ENCODE peak calls at places on chromosomes 7 and 10, in four cellular contexts. One of them, this sample, is unnamed.

GRCh38 chr10:7438196-7438986 is 27.6 kb upstream of the SFMBT2 start:
- DNase-seq in K562: no peak
- DNase-seq in GM12878: no peak
- DNase-seq in HepG2: no peak
- DNase-seq in this sample: no peak

GRCh38 chr10:98790817-98791216 is 344.1 kb upstream of the HPS1 start:
- DNase-seq in K562: no peak
- DNase-seq in GM12878: no peak
- DNase-seq in HepG2: no peak
- DNase-seq in this sample: no peak

GRCh38 chr7:25726180-25726579 is 425.8 kb upstream of the NFE2L3 start:
- DNase-seq in K562: no peak
- DNase-seq in GM12878: no peak
- DNase-seq in HepG2: no peak
- DNase-seq in this sample: peak

GRCh38 chr7:147915781-147916180 is 674.8 kb upstream of the C7orf33 start:
- DNase-seq in K562: no peak
- DNase-seq in GM12878: no peak
- DNase-seq in HepG2: no peak
- DNase-seq in this sample: peak

GRCh38 chr7:28685660-28686417 is 272.3 kb downstream of the TRIL start:
- DNase-seq in K562: no peak
- DNase-seq in GM12878: no peak
- DNase-seq in HepG2: peak
- DNase-seq in this sample: peak

GRCh38 chr10:72310241-72310633 is 36.5 kb downstream of the DDIT4 start:
- DNase-seq in K562: no peak
- DNase-seq in GM12878: no peak
- DNase-seq in HepG2: no peak
- DNase-seq in this sample: no peak

GRCh38 chr10:124652701-124653100 is 91.5 kb downstream of the FAM53B start:
- DNase-seq in K562: no peak
- DNase-seq in GM12878: no peak
- DNase-seq in HepG2: no peak
- DNase-seq in this sample: no peak

GRCh38 chr7:89003619-89003956 is 208.1 kb upstream of the TEX47 start:
- DNase-seq in K562: no peak
- DNase-seq in GM12878: peak
- DNase-seq in HepG2: no peak
- DNase-seq in this sample: no peak

GRCh38 chr10:55813451-55814170 is 547.4 kb downstream of the ZWINT start:
- DNase-seq in K562: no peak
- DNase-seq in GM12878: no peak
- DNase-seq in HepG2: no peak
- DNase-seq in this sample: no peak

GRCh38 chr10:34432589-34432988 is 382.5 kb downstream of the PARD3 start:
- DNase-seq in K562: no peak
- DNase-seq in GM12878: no peak
- DNase-seq in HepG2: no peak
- DNase-seq in this sample: no peak

DNA sequence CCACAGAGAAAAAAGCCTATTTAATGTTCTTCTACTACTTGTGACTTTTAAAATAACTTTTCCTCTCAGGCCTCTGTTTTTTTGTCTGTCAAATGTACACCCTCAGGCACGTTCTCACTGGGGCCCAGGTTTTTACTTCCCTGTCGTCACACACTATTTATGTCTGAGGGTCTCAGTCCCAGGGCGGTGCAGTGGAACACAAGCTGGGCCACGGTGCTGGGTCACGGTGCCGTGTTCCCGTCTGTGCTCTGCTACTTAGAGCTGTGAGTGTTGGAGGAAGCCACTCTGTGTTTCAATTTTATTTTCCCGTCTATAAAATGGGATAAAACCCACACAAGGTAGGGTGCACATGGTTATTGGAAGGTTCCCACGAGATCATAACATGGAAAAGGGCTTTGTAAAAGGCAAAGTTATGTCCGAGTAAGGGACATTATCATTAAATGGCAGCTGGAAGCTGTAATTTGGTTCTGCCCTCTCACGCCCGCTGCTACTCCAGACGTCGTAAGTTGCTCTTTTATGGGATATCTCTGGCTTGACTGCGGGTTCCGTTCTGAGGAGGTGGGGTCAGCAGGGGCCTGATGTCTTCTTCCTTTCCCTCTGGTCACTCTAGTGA is 25.1 kb downstream of the ZNF775 start:
- DNase-seq in K562: no peak
- DNase-seq in GM12878: no peak
- DNase-seq in HepG2: no peak
- DNase-seq in this sample: no peak
- TF ChIP-seq ATF2 in K562: no peak
- TF ChIP-seq ATF2 in GM12878: no peak
- TF ChIP-seq ATF2 in HepG2: no peak
- TF ChIP-seq ATF2 in this sample: no peak

GRCh38 chr7:27213150-27213903 is 13.4 kb upstream of the HOXA13 start:
- DNase-seq in K562: no peak
- DNase-seq in GM12878: no peak
- DNase-seq in HepG2: no peak
- DNase-seq in this sample: no peak

GRCh38 chr7:27214587-27214950 is 14.7 kb upstream of the HOXA13 start:
- DNase-seq in K562: no peak
- DNase-seq in GM12878: no peak
- DNase-seq in HepG2: no peak
- DNase-seq in this sample: no peak

GRCh38 chr7:27212587-27213149 is 12.8 kb upstream of the HOXA13 start:
- DNase-seq in K562: no peak
- DNase-seq in GM12878: no peak
- DNase-seq in HepG2: no peak
- DNase-seq in this sample: no peak

GRCh38 chr7:27215356-27215755 is 15.5 kb upstream of the HOXA13 start:
- DNase-seq in K562: no peak
- DNase-seq in GM12878: no peak
- DNase-seq in HepG2: no peak
- DNase-seq in this sample: no peak

DNA sequence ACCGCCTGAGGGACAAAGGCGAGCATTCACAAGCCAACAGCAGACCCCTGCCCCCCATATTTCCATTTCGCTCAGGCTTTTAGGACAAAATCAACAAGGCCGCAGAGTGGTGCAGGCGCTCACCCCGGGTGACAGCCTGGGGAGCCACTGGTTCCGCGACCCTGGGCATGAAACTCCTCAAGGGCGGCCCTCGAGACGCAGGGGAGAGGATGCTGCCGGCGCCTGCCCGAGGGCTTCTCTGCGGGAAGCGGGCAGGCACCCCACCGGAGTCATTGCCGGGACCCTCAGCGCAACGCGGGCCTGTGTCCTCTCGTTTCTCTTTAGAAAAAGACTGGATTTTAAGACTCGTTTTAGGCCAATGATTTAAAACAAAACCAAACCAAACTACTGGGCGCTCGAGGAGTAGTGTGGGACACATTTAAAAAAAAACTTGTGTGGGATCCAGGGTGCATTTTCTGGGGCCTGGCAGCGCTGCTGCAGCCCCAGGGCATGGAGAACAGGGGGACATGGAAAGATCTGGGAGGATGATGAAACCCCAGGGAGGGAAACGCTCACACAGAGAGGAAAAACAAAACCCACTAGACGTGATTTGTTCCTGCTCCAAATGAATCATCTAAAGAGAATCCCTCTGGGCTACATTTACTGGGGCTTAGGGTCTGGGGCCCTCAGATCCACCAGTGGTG is 14.2 kb upstream of the HOXA13 start:
- DNase-seq in K562: no peak
- DNase-seq in GM12878: no peak
- DNase-seq in HepG2: no peak
- DNase-seq in this sample: no peak
- TF ChIP-seq EZH2 in K562: no peak
- TF ChIP-seq EZH2 in GM12878: no peak
- TF ChIP-seq EZH2 in HepG2: no peak
- TF ChIP-seq EZH2 in this sample: peak

DNA sequence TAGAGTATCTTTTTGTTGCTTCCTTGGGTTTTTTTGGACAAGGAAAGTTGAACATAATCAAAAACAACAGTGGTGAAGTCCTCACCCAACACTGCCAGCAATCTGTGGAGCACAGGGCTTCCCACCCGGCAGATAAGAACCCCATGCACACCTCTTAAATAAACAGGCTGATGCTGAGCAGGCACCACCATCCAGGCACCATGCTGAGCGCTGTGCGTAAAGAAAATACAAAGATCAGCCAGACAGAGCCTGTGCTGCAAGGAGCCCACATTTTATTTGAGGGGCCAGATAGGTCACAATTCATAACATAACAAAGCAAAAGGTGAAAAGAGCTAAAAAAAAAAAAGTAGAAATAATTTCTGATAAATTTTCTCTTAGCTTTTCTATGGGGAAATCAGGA is 231.2 kb downstream of the PTPRN2 start:
- DNase-seq in K562: no peak
- DNase-seq in GM12878: no peak
- DNase-seq in HepG2: no peak
- DNase-seq in this sample: no peak
- TF ChIP-seq ATF2 in K562: no peak
- TF ChIP-seq ATF2 in GM12878: no peak
- TF ChIP-seq ATF2 in HepG2: no peak
- TF ChIP-seq ATF2 in this sample: no peak

GRCh38 chr10:132943555-132944404 is 1.4 kb upstream of the CFAP46 start:
- DNase-seq in K562: no peak
- DNase-seq in GM12878: no peak
- DNase-seq in HepG2: no peak
- DNase-seq in this sample: no peak

GRCh38 chr10:132942101-132942739 is at the start of gene CFAP46:
- DNase-seq in K562: no peak
- DNase-seq in GM12878: no peak
- DNase-seq in HepG2: no peak
- DNase-seq in this sample: no peak

GRCh38 chr10:132944510-132944909 is 2.1 kb upstream of the CFAP46 start:
- DNase-seq in K562: no peak
- DNase-seq in GM12878: no peak
- DNase-seq in HepG2: no peak
- DNase-seq in this sample: no peak

GRCh38 chr10:132941640-132942051 is 724 bp downstream of the CFAP46 start:
- DNase-seq in K562: no peak
- DNase-seq in GM12878: no peak
- DNase-seq in HepG2: no peak
- DNase-seq in this sample: no peak

DNA sequence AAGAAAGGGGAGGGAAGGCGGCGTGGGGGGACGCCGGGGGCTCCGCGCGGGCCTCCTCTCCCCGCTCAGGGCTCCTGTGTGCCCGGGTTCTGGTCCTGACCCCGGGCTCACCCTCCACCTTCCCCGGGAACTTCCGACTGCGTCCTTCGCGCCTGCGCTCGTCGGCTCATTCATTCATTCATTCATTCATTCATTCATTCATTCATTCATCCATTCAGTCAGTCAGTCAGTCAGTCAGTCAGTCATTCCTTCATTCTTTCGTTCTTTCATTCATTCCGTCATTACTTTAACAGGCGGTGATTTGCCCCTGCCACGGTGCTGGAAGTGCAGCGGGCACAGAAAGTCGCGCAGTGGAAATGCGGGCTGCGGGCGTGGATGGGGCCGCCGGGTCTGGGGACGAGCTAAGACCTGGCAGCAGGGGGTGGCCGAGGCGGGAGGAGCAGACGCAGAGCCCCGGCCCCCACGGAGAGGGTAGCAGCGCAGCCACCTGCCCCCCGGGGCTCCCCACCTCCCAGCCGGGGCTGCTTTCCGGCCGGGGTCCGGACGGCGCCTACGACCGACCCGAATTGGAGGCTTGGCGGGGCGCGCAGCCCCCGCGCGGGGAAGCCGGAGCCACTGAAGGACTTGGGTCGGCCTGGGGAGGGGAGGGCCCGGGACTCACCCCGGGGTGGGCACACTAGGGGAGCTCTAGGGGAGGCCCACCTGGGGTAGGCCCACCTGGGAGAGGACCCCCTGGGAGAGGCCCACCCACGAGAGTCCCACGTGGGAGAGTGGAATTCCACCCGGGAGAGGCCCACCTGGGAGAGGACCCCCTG is 577 bp upstream of the CFAP46 start:
- DNase-seq in K562: no peak
- DNase-seq in GM12878: no peak
- DNase-seq in HepG2: no peak
- DNase-seq in this sample: no peak
- TF ChIP-seq EZH2 in K562: no peak
- TF ChIP-seq EZH2 in GM12878: no peak
- TF ChIP-seq EZH2 in HepG2: no peak
- TF ChIP-seq EZH2 in this sample: no peak

GRCh38 chr10:27285093-27285492 is 44.5 kb upstream of the ACBD5 start:
- DNase-seq in K562: no peak
- DNase-seq in GM12878: no peak
- DNase-seq in HepG2: peak
- DNase-seq in this sample: no peak
- TF ChIP-seq ATF2 in K562: no peak
- TF ChIP-seq ATF2 in GM12878: no peak
- TF ChIP-seq ATF2 in HepG2: no peak
- TF ChIP-seq ATF2 in this sample: no peak

DNA sequence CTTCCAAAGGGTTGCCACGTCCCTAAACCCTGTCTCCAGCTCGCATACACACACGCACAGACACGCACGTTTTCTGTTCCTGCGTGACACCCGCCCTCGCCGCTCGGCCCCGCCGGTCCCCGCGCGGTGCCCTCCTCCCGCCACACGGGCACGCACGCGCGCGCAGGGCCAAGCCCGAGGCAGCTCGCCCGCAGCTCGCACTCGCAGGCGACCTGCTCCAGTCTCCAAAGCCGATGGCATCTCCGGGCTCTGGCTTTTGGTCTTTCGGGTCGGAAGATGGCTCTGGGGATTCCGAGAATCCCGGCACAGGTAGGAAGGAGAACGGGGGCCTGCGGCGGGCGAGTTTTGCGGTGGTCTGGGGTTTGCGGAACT is at the start of gene GAD2:
- DNase-seq in K562: no peak
- DNase-seq in GM12878: no peak
- DNase-seq in HepG2: no peak
- DNase-seq in this sample: peak
- TF ChIP-seq EZH2 in K562: no peak
- TF ChIP-seq EZH2 in GM12878: no peak
- TF ChIP-seq EZH2 in HepG2: no peak
- TF ChIP-seq EZH2 in this sample: no peak

GRCh38 chr7:31595390-31595789 is 81.5 kb downstream of the ITPRID1 start:
- DNase-seq in K562: no peak
- DNase-seq in GM12878: no peak
- DNase-seq in HepG2: no peak
- DNase-seq in this sample: no peak
- TF ChIP-seq ATF2 in K562: no peak
- TF ChIP-seq ATF2 in GM12878: no peak
- TF ChIP-seq ATF2 in HepG2: no peak
- TF ChIP-seq ATF2 in this sample: no peak

GRCh38 chr7:22082886-22083710 is 137.4 kb upstream of the CDCA7L start:
- DNase-seq in K562: peak
- DNase-seq in GM12878: peak
- DNase-seq in HepG2: peak
- DNase-seq in this sample: peak
- TF ChIP-seq EZH2 in K562: no peak
- TF ChIP-seq EZH2 in GM12878: no peak
- TF ChIP-seq EZH2 in HepG2: no peak
- TF ChIP-seq EZH2 in this sample: no peak